ENCODE peak calls at places on chromosomes 3 and 15, in eight cellular contexts. B is tibial artery; P is CD8-positive, alpha-beta memory T cell; W is transverse colon; C is right cardiac atrium; U is heart left ventricle; H is right atrium auricular region; F is lung. I is an unnamed sample. For H3K27me3, the result is how much of the 10 kb centered on the place peaks cover.

GRCh38 chr3:126781889-126782491 is 78.0 kb downstream of the CHCHD6 start:
- DNase-seq in W (no peak), H (no peak), B (no peak), C (no peak), P (no peak), F (no peak), U (no peak), I (no peak)

GRCh38 chr3:45409921-45410320 is 21.5 kb downstream of the LARS2 start:
- DNase-seq in C (no peak), W (no peak), B (no peak), F (no peak), P (no peak), U (no peak), H (no peak), I (peak)

GRCh38 chr3:187186801-187187421 is 10.4 kb upstream of the RTP1 start:
- DNase-seq in W (peak), P (no peak), B (peak), H (peak), U (peak), F (peak), C (peak), I (peak)

GRCh38 chr3:176097036-176097435 is 1100.2 kb downstream of the TBL1XR1 start:
- DNase-seq in P (no peak), B (no peak), C (no peak), H (no peak), W (no peak), F (no peak), U (no peak), I (no peak)

GRCh38 chr15:79474252-79474651 is 42.1 kb downstream of the MINAR1 start:
- DNase-seq in H (no peak), B (no peak), U (no peak), W (no peak), C (no peak), P (no peak), F (no peak), I (no peak)

GRCh38 chr3:122272889-122273288 is 52.2 kb upstream of the CSTA start:
- DNase-seq in C (no peak), P (no peak), U (no peak), B (no peak), W (no peak), F (no peak), H (no peak), I (no peak)

GRCh38 chr3:62475940-62476339 is 102.6 kb upstream of the FEZF2 start:
- DNase-seq in F (no peak), C (no peak), H (no peak), W (no peak), B (no peak), P (no peak), U (no peak), I (no peak)

GRCh38 chr3:54014067-54014466 is 108.3 kb upstream of the CACNA2D3 start:
- DNase-seq in B (no peak), F (no peak), P (no peak), W (no peak), C (no peak), U (no peak), H (no peak), I (no peak)

GRCh38 chr15:85793641-85794597 is 806 bp downstream of the KLHL25 start:
- DNase-seq in U (peak), F (no peak), C (peak), H (no peak), W (peak), B (no peak), P (peak), I (peak)

GRCh38 chr3:55246016-55246415 is 241.1 kb downstream of the WNT5A start:
- DNase-seq in P (no peak), W (no peak), C (no peak), B (no peak), U (no peak), H (no peak), F (no peak), I (no peak)

GRCh38 chr3:42745291-42745745 is 27.7 kb downstream of the CCDC13 start:
- DNase-seq in B (no peak), H (peak), C (no peak), U (no peak), F (no peak), P (no peak), W (no peak), I (no peak)

GRCh38 chr3:52520716-52521487 is 12.8 kb downstream of the NT5DC2 start:
- DNase-seq in H (no peak), B (no peak), P (no peak), F (no peak), W (no peak), C (peak), U (no peak), I (no peak)

GRCh38 chr15:40420071-40420713 is 14.6 kb downstream of the IVD start:
- DNase-seq in C (no peak), P (no peak), B (no peak), H (no peak), U (no peak), W (no peak), F (no peak), I (peak)

GRCh38 chr3:157082305-157082981 is 77.5 kb downstream of the CCNL1 start:
- DNase-seq in W (no peak), P (no peak), F (no peak), U (no peak), C (no peak), H (peak), B (no peak), I (no peak)

GRCh38 chr3:149373235-149374125 is 4.0 kb downstream of the TM4SF1 start:
- DNase-seq in B (no peak), P (no peak), U (no peak), F (no peak), C (no peak), H (no peak), W (no peak), I (no peak)

GRCh38 chr3:25441234-25441856 is 13.3 kb downstream of the RARB start:
- DNase-seq in P (no peak), W (peak), F (no peak), H (no peak), C (no peak), B (no peak), U (no peak), I (no peak)

GRCh38 chr3:11212784-11213183 is 58.5 kb downstream of the HRH1 start:
- DNase-seq in B (no peak), P (no peak), F (no peak), H (no peak), U (no peak), C (no peak), W (no peak), I (no peak)

GRCh38 chr3:158770254-158771017 is 31.4 kb upstream of the MFSD1 start:
- DNase-seq in W (no peak), B (no peak), U (no peak), C (no peak), P (no peak), H (no peak), F (no peak), I (no peak)

GRCh38 chr3:73031573-73032103 is 29.8 kb upstream of the EBLN2 start:
- DNase-seq in W (no peak), H (no peak), C (no peak), B (no peak), U (no peak), P (no peak), F (no peak), I (no peak)

GRCh38 chr3:55978953-55979352 is 489.3 kb downstream of the ERC2 start:
- DNase-seq in P (no peak), U (no peak), B (no peak), C (no peak), F (no peak), H (no peak), W (no peak), I (no peak)

GRCh38 chr3:190192087-190192486 is 71.4 kb upstream of the P3H2 start:
- DNase-seq in W (no peak), C (no peak), H (no peak), F (no peak), B (no peak), U (no peak), P (no peak), I (no peak)

GRCh38 chr15:39585394-39585841 is 4.5 kb downstream of the THBS1 start:
- DNase-seq in C (no peak), W (peak), B (no peak), F (no peak), H (no peak), U (no peak), P (no peak), I (no peak)

GRCh38 chr3:56758539-56758981 is 43.2 kb downstream of the ARHGEF3 start:
- DNase-seq in W (no peak), P (peak), B (no peak), C (no peak), U (no peak), F (peak), H (no peak), I (peak)

GRCh38 chr3:64022451-64023186 is 675 bp downstream of the PSMD6 start:
- DNase-seq in P (peak), F (no peak), H (no peak), W (no peak), U (no peak), C (peak), B (no peak), I (peak)

GRCh38 chr3:166362698-166363097 is 525.5 kb upstream of the BCHE start:
- DNase-seq in U (no peak), C (no peak), B (no peak), F (no peak), W (no peak), P (no peak), H (no peak), I (no peak)

GRCh38 chr15:27685638-27686037 is 413.5 kb downstream of the OCA2 start:
- DNase-seq in H (no peak), B (no peak), C (no peak), W (no peak), P (no peak), U (no peak), F (no peak), I (no peak)

GRCh38 chr15:41511331-41512077 is 2.1 kb downstream of the LTK start:
- DNase-seq in U (no peak), F (no peak), P (no peak), W (peak), H (no peak), B (no peak), C (no peak), I (no peak)

GRCh38 chr3:172853911-172854648 is 103.6 kb downstream of the ECT2 start:
- DNase-seq in B (no peak), H (no peak), P (no peak), F (no peak), W (no peak), C (no peak), U (no peak), I (no peak)
- H3K27ac ChIP-seq in B (no peak), H (no peak), P (no peak), F (no peak), W (no peak), C (no peak), U (no peak), I (no peak)

GRCh38 chr15:91942676-91943417 is 89.3 kb downstream of the SLCO3A1 start:
- DNase-seq in P (peak), B (peak), U (peak), W (peak), C (peak), H (peak), F (peak), I (peak)

GRCh38 chr15:91944334-91944733 is 90.8 kb downstream of the SLCO3A1 start:
- DNase-seq in F (no peak), U (no peak), P (no peak), B (no peak), W (no peak), H (no peak), C (peak), I (no peak)

GRCh38 chr15:91939432-91939831 is 85.9 kb downstream of the SLCO3A1 start:
- DNase-seq in W (no peak), B (no peak), F (no peak), H (no peak), P (no peak), U (peak), C (peak), I (no peak)

GRCh38 chr15:91941871-91942270 is 88.4 kb downstream of the SLCO3A1 start:
- DNase-seq in U (no peak), C (no peak), P (no peak), F (no peak), B (no peak), H (no peak), W (no peak), I (no peak)

DNA sequence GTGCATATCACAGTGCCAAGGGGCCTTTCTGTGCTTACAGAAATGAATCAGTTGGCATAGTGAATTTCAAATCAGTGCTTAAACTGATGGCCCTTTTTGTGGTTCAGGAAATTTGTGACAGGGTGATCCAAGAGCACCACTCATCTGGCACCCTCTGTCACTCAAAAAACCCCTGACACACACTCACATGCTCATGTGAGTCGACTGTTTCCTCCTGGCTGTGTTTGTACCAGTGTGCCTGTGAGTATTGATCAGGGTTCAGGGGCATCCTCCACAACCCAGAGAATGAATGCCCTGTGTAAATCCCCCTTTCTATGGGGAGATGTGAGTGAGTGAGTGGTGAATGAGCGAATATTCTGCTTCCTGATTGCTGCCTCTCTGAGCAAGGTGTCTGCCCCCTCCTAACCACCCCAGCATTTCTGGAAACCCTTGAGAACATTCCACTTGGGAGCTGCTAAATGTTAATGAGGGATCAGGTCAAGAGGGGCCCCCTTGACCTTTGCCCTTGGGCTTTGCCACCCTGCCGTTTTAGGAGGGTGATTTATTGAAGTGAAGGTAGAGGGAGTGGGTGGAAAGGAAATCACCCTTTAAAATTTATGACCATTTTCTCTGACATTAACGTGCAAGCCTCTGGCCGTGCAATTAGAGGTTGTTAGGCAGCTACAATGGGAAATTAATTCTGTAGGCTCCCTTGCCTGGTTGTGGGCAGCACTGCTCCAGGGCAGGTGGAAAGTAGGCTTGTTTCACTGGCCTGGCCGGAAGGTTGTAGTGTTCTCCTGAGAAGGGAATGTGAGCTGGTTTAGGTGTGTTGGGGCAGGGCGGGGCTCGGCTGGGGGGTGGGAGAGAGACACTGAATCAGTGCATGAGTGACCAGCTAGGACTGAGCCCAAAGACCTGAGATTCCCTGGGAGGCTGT is 87.2 kb downstream of the SLCO3A1 start:
- DNase-seq in F (peak), U (no peak), B (no peak), C (no peak), P (no peak), H (no peak), W (no peak), I (no peak)
- H3K4me3 ChIP-seq in F (no peak), U (no peak), B (no peak), C (no peak), P (no peak), H (no peak), W (no peak), I (no peak)

GRCh38 chr3:49666592-49666991 is 7.6 kb upstream of the APEH start:
- DNase-seq in U (no peak), P (no peak), H (no peak), W (no peak), F (no peak), B (no peak), C (no peak), I (no peak)

GRCh38 chr3:49663831-49664230 is 10.3 kb upstream of the APEH start:
- DNase-seq in W (no peak), H (no peak), C (no peak), U (no peak), F (no peak), P (no peak), B (no peak), I (no peak)

GRCh38 chr3:49664300-49664699 is 9.9 kb upstream of the APEH start:
- DNase-seq in C (no peak), U (no peak), F (no peak), W (no peak), B (no peak), H (no peak), P (no peak), I (no peak)

GRCh38 chr3:49667701-49668413 is 6.3 kb upstream of the APEH start:
- DNase-seq in H (no peak), B (no peak), W (no peak), F (no peak), U (no peak), P (no peak), C (no peak), I (no peak)

DNA sequence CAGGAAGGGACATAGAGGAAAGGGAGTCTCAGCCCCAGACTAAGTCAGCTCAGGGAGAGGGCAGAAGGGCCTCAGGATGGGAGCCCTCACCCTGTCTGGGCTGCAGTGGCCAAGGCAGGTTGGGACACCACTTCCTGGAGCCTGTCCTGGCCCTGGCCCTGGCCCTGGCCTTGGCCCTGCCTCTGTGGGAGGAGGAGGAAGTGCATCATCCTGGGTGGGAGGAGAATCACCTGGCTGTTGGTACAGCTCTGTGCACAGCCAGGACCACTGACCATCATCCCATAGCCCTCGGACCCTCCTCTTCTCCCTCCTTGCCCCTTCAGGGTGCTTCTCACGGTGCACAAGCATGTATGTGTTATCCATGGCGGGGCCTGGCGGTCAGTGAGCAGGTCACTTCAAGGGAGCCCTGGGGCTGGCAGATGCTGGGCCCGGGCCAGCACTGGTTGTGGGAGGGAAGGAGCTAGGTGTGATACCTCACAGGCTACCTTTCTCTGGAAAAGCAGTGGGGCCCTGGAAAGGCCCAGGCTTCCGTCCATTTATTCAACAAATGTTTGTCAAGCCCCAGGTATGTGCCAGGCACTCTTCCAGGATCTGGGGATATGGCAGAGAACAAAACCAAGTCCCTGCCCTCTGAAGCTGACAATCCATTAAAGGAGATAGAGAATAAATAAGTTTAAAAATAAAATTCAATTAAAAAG is 8.2 kb upstream of the APEH start:
- DNase-seq in C (no peak), W (no peak), F (no peak), B (no peak), P (no peak), U (no peak), H (no peak), I (no peak)
- H3K27me3 ChIP-seq in C (under half), W (under half), F (under half), B (under half), P (under half), U (under half), H (under half), I (under half)

DNA sequence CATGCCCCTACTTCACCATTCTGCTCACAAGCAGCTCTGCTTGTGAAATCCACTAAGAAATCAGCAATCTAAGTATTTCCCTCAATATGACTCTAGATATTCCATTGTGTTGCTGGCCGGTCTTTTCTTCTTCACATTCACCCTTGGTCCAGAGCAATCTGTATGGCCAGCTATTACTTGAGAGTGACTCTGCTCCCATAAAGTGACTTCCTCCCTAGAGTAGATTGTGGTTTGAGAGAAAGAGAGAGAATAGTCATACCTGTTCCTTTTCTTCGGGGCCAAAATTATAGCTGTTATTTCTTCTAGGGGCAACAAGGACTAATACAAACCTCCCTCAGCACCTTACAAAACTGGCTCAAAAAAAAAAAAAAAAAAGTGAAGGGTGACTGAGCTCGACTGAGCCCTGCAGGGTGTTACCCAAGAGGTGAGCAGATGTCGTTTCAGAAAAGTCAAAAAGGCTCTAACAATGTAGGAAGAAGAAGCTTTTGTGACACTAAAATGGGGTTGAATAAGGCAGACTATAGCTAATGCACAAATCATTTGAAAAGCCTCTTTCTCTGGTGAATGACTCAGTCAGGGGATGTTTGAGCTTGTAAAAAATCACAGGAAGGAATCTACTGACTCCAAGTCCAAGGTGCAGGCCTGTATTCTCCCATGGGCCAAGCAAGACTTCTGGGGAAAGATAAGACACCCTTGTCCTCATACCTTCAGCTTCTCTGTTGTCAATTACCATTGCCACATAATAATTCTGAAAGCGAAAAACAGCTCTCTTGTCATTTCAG is 161.0 kb upstream of the SLC24A5 start:
- DNase-seq in P (no peak), F (no peak), U (no peak), W (no peak), H (no peak), C (no peak), B (no peak), I (no peak)
- H3K27ac ChIP-seq in P (no peak), F (no peak), U (no peak), W (no peak), H (no peak), C (no peak), B (no peak), I (no peak)

GRCh38 chr15:87483468-87483867 is 773.1 kb downstream of the NTRK3 start:
- DNase-seq in B (no peak), F (no peak), H (no peak), U (no peak), P (no peak), W (no peak), C (no peak), I (no peak)

GRCh38 chr15:87477056-87477455 is 779.5 kb downstream of the NTRK3 start:
- DNase-seq in F (no peak), U (no peak), C (no peak), H (no peak), P (no peak), B (no peak), W (no peak), I (no peak)

GRCh38 chr15:87478688-87479072 is 777.9 kb downstream of the NTRK3 start:
- DNase-seq in B (no peak), H (no peak), F (no peak), P (no peak), W (no peak), U (no peak), C (no peak), I (no peak)

GRCh38 chr15:87477759-87478687 is 778.5 kb downstream of the NTRK3 start:
- DNase-seq in U (peak), H (peak), P (no peak), B (peak), F (peak), W (no peak), C (no peak), I (peak)
- H3K4me3 ChIP-seq in U (no peak), H (no peak), P (no peak), B (no peak), F (no peak), W (no peak), C (no peak), I (no peak)

GRCh38 chr15:88803241-88803919 is at the start of gene ACAN:
- DNase-seq in U (no peak), H (no peak), B (no peak), P (no peak), W (no peak), F (no peak), C (no peak), I (no peak)

GRCh38 chr15:88802991-88803240 is 320 bp upstream of the ACAN start:
- DNase-seq in U (no peak), F (no peak), W (no peak), H (no peak), B (no peak), C (no peak), P (no peak), I (no peak)

GRCh38 chr15:88803920-88804247 is 648 bp downstream of the ACAN start:
- DNase-seq in C (no peak), W (no peak), P (no peak), U (no peak), H (no peak), B (no peak), F (no peak), I (no peak)

GRCh38 chr15:88804257-88804656 is 1.0 kb downstream of the ACAN start:
- DNase-seq in B (no peak), F (no peak), C (no peak), P (no peak), U (no peak), H (no peak), W (no peak), I (no peak)

GRCh38 chr15:88805031-88805780 is 2.0 kb downstream of the ACAN start:
- DNase-seq in B (no peak), H (no peak), C (no peak), W (no peak), P (no peak), U (no peak), F (no peak), I (no peak)
- H3K27me3 ChIP-seq in B (under half), H (under half), C (under half), W (half or more), P (under half), U (half or more), F (under half), I (under half)